ENCODE peak calls at places on chromosomes 1 and 21, in five cellular contexts. One of them, this sample, is unnamed.
A peak's percentile ranks its signal among the peaks of the same experiment; 100 is the strongest.

GRCh38 chr1:154849645-154850131 is 20.4 kb downstream of the KCNN3 start:
- DNase-seq in heart left ventricle: no peak
- DNase-seq in endodermal cell: peak; percentile 66
- DNase-seq in fibroblast of lung: no peak
- DNase-seq in CD4-positive, alpha-beta T cell: no peak
- DNase-seq in this sample: no peak

GRCh38 chr21:44090332-44090731 is 16.9 kb upstream of the PWP2 start:
- DNase-seq in heart left ventricle: no peak
- DNase-seq in endodermal cell: no peak
- DNase-seq in fibroblast of lung: no peak
- DNase-seq in CD4-positive, alpha-beta T cell: no peak
- DNase-seq in this sample: no peak

GRCh38 chr21:41506005-41506404 is 2.0 kb downstream of the TMPRSS2 start:
- DNase-seq in heart left ventricle: no peak
- DNase-seq in endodermal cell: no peak
- DNase-seq in fibroblast of lung: no peak
- DNase-seq in CD4-positive, alpha-beta T cell: no peak
- DNase-seq in this sample: no peak

GRCh38 chr1:230165526-230165925 is 98.5 kb downstream of the GALNT2 start:
- DNase-seq in heart left ventricle: no peak
- DNase-seq in endodermal cell: peak; percentile 25
- DNase-seq in fibroblast of lung: no peak
- DNase-seq in CD4-positive, alpha-beta T cell: no peak
- DNase-seq in this sample: no peak

GRCh38 chr1:224092601-224093000 is 21.3 kb upstream of the FBXO28 start:
- DNase-seq in heart left ventricle: no peak
- DNase-seq in endodermal cell: no peak
- DNase-seq in fibroblast of lung: no peak
- DNase-seq in CD4-positive, alpha-beta T cell: no peak
- DNase-seq in this sample: no peak

GRCh38 chr1:168719306-168720111 is 9.5 kb downstream of the DPT start:
- DNase-seq in heart left ventricle: no peak
- DNase-seq in endodermal cell: no peak
- DNase-seq in fibroblast of lung: peak; percentile 70
- DNase-seq in CD4-positive, alpha-beta T cell: no peak
- DNase-seq in this sample: no peak

GRCh38 chr1:178870944-178871343 is at the start of gene ANGPTL1:
- DNase-seq in heart left ventricle: no peak
- DNase-seq in endodermal cell: peak; percentile 47
- DNase-seq in fibroblast of lung: peak; percentile 68
- DNase-seq in CD4-positive, alpha-beta T cell: no peak
- DNase-seq in this sample: no peak

GRCh38 chr21:26572668-26573381 is at the start of gene CYYR1:
- DNase-seq in heart left ventricle: peak; percentile 29
- DNase-seq in endodermal cell: peak; percentile 92
- DNase-seq in fibroblast of lung: peak; percentile 29
- DNase-seq in CD4-positive, alpha-beta T cell: no peak
- DNase-seq in this sample: no peak

GRCh38 chr1:151782741-151783140 is 7.6 kb downstream of the TDRKH start:
- DNase-seq in heart left ventricle: no peak
- DNase-seq in endodermal cell: no peak
- DNase-seq in fibroblast of lung: no peak
- DNase-seq in CD4-positive, alpha-beta T cell: no peak
- DNase-seq in this sample: no peak

GRCh38 chr1:172143384-172144025 is 277.0 kb upstream of the C1orf105 start:
- DNase-seq in heart left ventricle: no peak
- DNase-seq in endodermal cell: no peak
- DNase-seq in fibroblast of lung: peak; percentile 90
- DNase-seq in CD4-positive, alpha-beta T cell: no peak
- DNase-seq in this sample: no peak

GRCh38 chr21:20882462-20883415 is 115.5 kb upstream of the NCAM2 start:
- DNase-seq in heart left ventricle: no peak
- DNase-seq in endodermal cell: peak; percentile 80
- DNase-seq in fibroblast of lung: peak; percentile 2
- DNase-seq in CD4-positive, alpha-beta T cell: no peak
- DNase-seq in this sample: no peak

DNA sequence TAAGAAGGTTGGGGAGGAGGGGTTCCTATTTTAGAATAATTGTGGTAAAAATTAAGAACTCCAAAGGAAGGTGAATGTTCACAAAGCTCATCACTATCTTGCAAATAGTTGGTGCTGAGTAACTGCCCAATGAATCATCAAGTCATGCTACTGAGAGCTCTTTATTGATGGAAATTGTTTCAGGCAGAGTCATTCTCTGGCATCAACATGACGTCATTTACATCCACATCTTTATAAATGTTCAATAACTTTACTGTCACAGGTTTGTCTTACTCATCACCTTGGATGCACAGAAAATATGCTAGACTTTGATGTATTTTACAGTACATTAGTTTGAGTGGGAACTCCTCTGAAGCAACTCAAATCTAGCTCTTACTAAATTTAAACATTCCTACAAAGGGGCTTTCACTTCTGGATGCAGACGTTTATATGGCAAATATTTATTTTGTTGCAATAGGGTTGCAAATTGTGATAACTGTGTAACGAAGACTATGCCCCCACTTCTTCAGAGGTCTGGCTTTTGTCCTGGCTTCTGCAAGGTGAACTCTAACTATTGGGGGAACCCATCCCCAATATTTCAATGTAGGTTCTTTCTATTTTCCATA is 273.7 kb upstream of the AJAP1 start:
- DNase-seq in heart left ventricle: no peak
- DNase-seq in endodermal cell: no peak
- DNase-seq in fibroblast of lung: peak; percentile 85
- DNase-seq in CD4-positive, alpha-beta T cell: no peak
- DNase-seq in this sample: no peak
- H3K9me3 ChIP-seq in heart left ventricle: no peaks in the 10 kb centered on the region
- H3K9me3 ChIP-seq in endodermal cell: peaks cover 43% of the 10 kb centered on the region
- H3K9me3 ChIP-seq in fibroblast of lung: no peaks in the 10 kb centered on the region
- H3K9me3 ChIP-seq in CD4-positive, alpha-beta T cell: peaks cover 12% of the 10 kb centered on the region
- H3K9me3 ChIP-seq in this sample: no peaks in the 10 kb centered on the region

GRCh38 chr1:4133541-4133940 is 233.5 kb upstream of the C1orf174 start:
- DNase-seq in heart left ventricle: no peak
- DNase-seq in endodermal cell: no peak
- DNase-seq in fibroblast of lung: no peak
- DNase-seq in CD4-positive, alpha-beta T cell: no peak
- DNase-seq in this sample: no peak
- H3K9me3 ChIP-seq in heart left ventricle: no peaks in the 10 kb centered on the region
- H3K9me3 ChIP-seq in endodermal cell: peaks cover 9% of the 10 kb centered on the region
- H3K9me3 ChIP-seq in fibroblast of lung: no peaks in the 10 kb centered on the region
- H3K9me3 ChIP-seq in CD4-positive, alpha-beta T cell: no peaks in the 10 kb centered on the region
- H3K9me3 ChIP-seq in this sample: no peaks in the 10 kb centered on the region

GRCh38 chr1:173596097-173596825 is 6.6 kb downstream of the SLC9C2 start:
- DNase-seq in heart left ventricle: no peak
- DNase-seq in endodermal cell: no peak
- DNase-seq in fibroblast of lung: no peak
- DNase-seq in CD4-positive, alpha-beta T cell: no peak
- DNase-seq in this sample: no peak

GRCh38 chr1:173590557-173590956 is 12.3 kb downstream of the SLC9C2 start:
- DNase-seq in heart left ventricle: no peak
- DNase-seq in endodermal cell: no peak
- DNase-seq in fibroblast of lung: peak; percentile 8
- DNase-seq in CD4-positive, alpha-beta T cell: no peak
- DNase-seq in this sample: no peak
- H3K9me3 ChIP-seq in heart left ventricle: no peaks in the 10 kb centered on the region
- H3K9me3 ChIP-seq in endodermal cell: no peaks in the 10 kb centered on the region
- H3K9me3 ChIP-seq in fibroblast of lung: no peaks in the 10 kb centered on the region
- H3K9me3 ChIP-seq in CD4-positive, alpha-beta T cell: no peaks in the 10 kb centered on the region
- H3K9me3 ChIP-seq in this sample: no peaks in the 10 kb centered on the region

GRCh38 chr1:51070011-51070410 is 32.0 kb upstream of the C1orf185 start:
- DNase-seq in heart left ventricle: no peak
- DNase-seq in endodermal cell: no peak
- DNase-seq in fibroblast of lung: no peak
- DNase-seq in CD4-positive, alpha-beta T cell: no peak
- DNase-seq in this sample: no peak

GRCh38 chr1:51071291-51071690 is 30.7 kb upstream of the C1orf185 start:
- DNase-seq in heart left ventricle: no peak
- DNase-seq in endodermal cell: no peak
- DNase-seq in fibroblast of lung: no peak
- DNase-seq in CD4-positive, alpha-beta T cell: no peak
- DNase-seq in this sample: no peak

GRCh38 chr1:51072040-51072439 is 30.0 kb upstream of the C1orf185 start:
- DNase-seq in heart left ventricle: no peak
- DNase-seq in endodermal cell: no peak
- DNase-seq in fibroblast of lung: no peak
- DNase-seq in CD4-positive, alpha-beta T cell: no peak
- DNase-seq in this sample: no peak

GRCh38 chr1:51072651-51073050 is 29.4 kb upstream of the C1orf185 start:
- DNase-seq in heart left ventricle: no peak
- DNase-seq in endodermal cell: no peak
- DNase-seq in fibroblast of lung: no peak
- DNase-seq in CD4-positive, alpha-beta T cell: no peak
- DNase-seq in this sample: no peak

GRCh38 chr1:51070640-51071039 is 31.4 kb upstream of the C1orf185 start:
- DNase-seq in heart left ventricle: no peak
- DNase-seq in endodermal cell: no peak
- DNase-seq in fibroblast of lung: peak; percentile 77
- DNase-seq in CD4-positive, alpha-beta T cell: no peak
- DNase-seq in this sample: no peak
- H3K9me3 ChIP-seq in heart left ventricle: no peaks in the 10 kb centered on the region
- H3K9me3 ChIP-seq in endodermal cell: no peaks in the 10 kb centered on the region
- H3K9me3 ChIP-seq in fibroblast of lung: no peaks in the 10 kb centered on the region
- H3K9me3 ChIP-seq in CD4-positive, alpha-beta T cell: no peaks in the 10 kb centered on the region
- H3K9me3 ChIP-seq in this sample: no peaks in the 10 kb centered on the region

GRCh38 chr1:25889470-25889869 is 14.0 kb upstream of the PAQR7 start:
- DNase-seq in heart left ventricle: no peak
- DNase-seq in endodermal cell: no peak
- DNase-seq in fibroblast of lung: no peak
- DNase-seq in CD4-positive, alpha-beta T cell: no peak
- DNase-seq in this sample: peak; percentile 41

GRCh38 chr1:25888426-25888987 is 13.0 kb upstream of the PAQR7 start:
- DNase-seq in heart left ventricle: no peak
- DNase-seq in endodermal cell: no peak
- DNase-seq in fibroblast of lung: peak; percentile 20
- DNase-seq in CD4-positive, alpha-beta T cell: no peak
- DNase-seq in this sample: peak; percentile 32

GRCh38 chr1:25893072-25893604 is 13.1 kb downstream of the STMN1 start:
- DNase-seq in heart left ventricle: no peak
- DNase-seq in endodermal cell: no peak
- DNase-seq in fibroblast of lung: peak; percentile 15
- DNase-seq in CD4-positive, alpha-beta T cell: no peak
- DNase-seq in this sample: peak; percentile 44

GRCh38 chr1:25891606-25892005 is 14.6 kb downstream of the STMN1 start:
- DNase-seq in heart left ventricle: no peak
- DNase-seq in endodermal cell: no peak
- DNase-seq in fibroblast of lung: no peak
- DNase-seq in CD4-positive, alpha-beta T cell: no peak
- DNase-seq in this sample: peak; percentile 53

GRCh38 chr1:25890249-25891034 is 14.9 kb upstream of the PAQR7 start:
- DNase-seq in heart left ventricle: no peak
- DNase-seq in endodermal cell: peak; percentile 68
- DNase-seq in fibroblast of lung: peak; percentile 89
- DNase-seq in CD4-positive, alpha-beta T cell: no peak
- DNase-seq in this sample: peak; percentile 42
- H3K9me3 ChIP-seq in heart left ventricle: no peaks in the 10 kb centered on the region
- H3K9me3 ChIP-seq in endodermal cell: no peaks in the 10 kb centered on the region
- H3K9me3 ChIP-seq in fibroblast of lung: no peaks in the 10 kb centered on the region
- H3K9me3 ChIP-seq in CD4-positive, alpha-beta T cell: no peaks in the 10 kb centered on the region
- H3K9me3 ChIP-seq in this sample: no peaks in the 10 kb centered on the region

GRCh38 chr1:90724926-90725325 is 7.8 kb upstream of the BARHL2 start:
- DNase-seq in heart left ventricle: no peak
- DNase-seq in endodermal cell: peak; percentile 77
- DNase-seq in fibroblast of lung: no peak
- DNase-seq in CD4-positive, alpha-beta T cell: no peak
- DNase-seq in this sample: no peak

GRCh38 chr1:90724361-90724760 is 7.3 kb upstream of the BARHL2 start:
- DNase-seq in heart left ventricle: no peak
- DNase-seq in endodermal cell: no peak
- DNase-seq in fibroblast of lung: no peak
- DNase-seq in CD4-positive, alpha-beta T cell: no peak
- DNase-seq in this sample: no peak

GRCh38 chr1:90722874-90723273 is 5.8 kb upstream of the BARHL2 start:
- DNase-seq in heart left ventricle: no peak
- DNase-seq in endodermal cell: no peak
- DNase-seq in fibroblast of lung: no peak
- DNase-seq in CD4-positive, alpha-beta T cell: no peak
- DNase-seq in this sample: no peak

GRCh38 chr1:90725341-90725960 is 8.3 kb upstream of the BARHL2 start:
- DNase-seq in heart left ventricle: no peak
- DNase-seq in endodermal cell: peak; percentile 79
- DNase-seq in fibroblast of lung: no peak
- DNase-seq in CD4-positive, alpha-beta T cell: no peak
- DNase-seq in this sample: no peak

DNA sequence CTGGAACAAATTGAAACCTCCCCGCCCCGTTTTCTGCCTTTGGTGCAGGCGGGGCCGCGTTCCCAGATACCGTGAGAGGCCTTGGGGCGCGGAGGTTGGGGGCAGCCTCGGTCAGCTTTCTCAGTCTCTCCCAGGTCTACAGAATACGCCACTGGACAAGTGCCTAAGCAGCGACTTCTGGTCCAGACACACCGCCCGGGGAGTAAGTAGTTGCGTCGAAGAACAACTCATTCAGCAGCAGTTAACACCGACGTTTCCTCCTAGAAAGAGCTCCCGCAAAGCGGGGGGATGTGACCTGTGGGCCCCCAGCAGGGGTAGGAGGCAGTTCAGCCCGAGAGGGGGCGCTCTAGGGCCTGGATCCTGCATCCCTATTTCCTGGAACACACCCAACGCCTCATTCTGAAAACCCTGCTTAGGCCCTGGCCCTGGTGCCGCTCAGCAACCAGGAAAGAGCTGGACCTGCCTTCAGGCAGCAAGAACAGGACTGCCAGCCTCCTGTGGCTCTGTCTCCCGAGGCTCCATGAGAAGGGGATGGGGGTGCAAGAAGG is 6.5 kb upstream of the BARHL2 start:
- DNase-seq in heart left ventricle: no peak
- DNase-seq in endodermal cell: peak; percentile 97
- DNase-seq in fibroblast of lung: no peak
- DNase-seq in CD4-positive, alpha-beta T cell: no peak
- DNase-seq in this sample: no peak
- H3K9me3 ChIP-seq in heart left ventricle: no peaks in the 10 kb centered on the region
- H3K9me3 ChIP-seq in endodermal cell: no peaks in the 10 kb centered on the region
- H3K9me3 ChIP-seq in fibroblast of lung: no peaks in the 10 kb centered on the region
- H3K9me3 ChIP-seq in CD4-positive, alpha-beta T cell: peaks cover 36% of the 10 kb centered on the region
- H3K9me3 ChIP-seq in this sample: no peaks in the 10 kb centered on the region

DNA sequence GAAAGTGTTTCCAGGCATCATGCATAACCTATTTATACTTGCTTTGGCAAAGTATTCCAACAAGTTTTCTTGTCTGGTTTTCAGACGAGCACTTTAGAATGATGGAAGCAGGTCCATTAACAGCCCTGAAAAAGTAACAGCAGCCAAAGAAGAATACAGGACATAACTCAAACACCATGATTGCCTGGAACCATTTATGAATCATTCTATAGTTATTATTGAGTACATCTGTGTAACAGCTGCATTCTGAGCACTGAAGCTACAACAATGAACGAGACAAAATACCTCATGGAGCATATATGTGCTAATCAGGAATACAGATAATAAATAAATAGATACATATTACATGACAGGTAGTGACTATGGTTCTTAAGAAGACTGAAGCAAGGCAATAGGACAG is 12.6 kb downstream of the IL10RB start:
- DNase-seq in heart left ventricle: no peak
- DNase-seq in endodermal cell: no peak
- DNase-seq in fibroblast of lung: peak; percentile 30
- DNase-seq in CD4-positive, alpha-beta T cell: no peak
- DNase-seq in this sample: no peak
- H3K9me3 ChIP-seq in heart left ventricle: no peaks in the 10 kb centered on the region
- H3K9me3 ChIP-seq in endodermal cell: peaks cover 37% of the 10 kb centered on the region
- H3K9me3 ChIP-seq in fibroblast of lung: no peaks in the 10 kb centered on the region
- H3K9me3 ChIP-seq in CD4-positive, alpha-beta T cell: no peaks in the 10 kb centered on the region
- H3K9me3 ChIP-seq in this sample: no peaks in the 10 kb centered on the region